ENCODE peak calls at places on chromosomes 5 and 9, in eight cellular contexts. D, Q, O, I, U, N, A and M are unnamed samples.

GRCh38 chr5:43073597-43074546 is 33.8 kb upstream of the ANXA2R start:
- DNase-seq in D (peak), Q (peak), O (peak), I (peak), N (peak), A (no peak), U (peak), M (peak)

GRCh38 chr5:54360089-54360488 is 49.7 kb upstream of the ARL15 start:
- DNase-seq in Q (peak), D (no peak), O (peak), U (no peak), I (peak), A (no peak), N (no peak), M (no peak)

GRCh38 chr5:74483001-74483400 is 157.5 kb downstream of the ENC1 start:
- DNase-seq in Q (no peak), U (no peak), I (peak), O (no peak), N (no peak), D (peak), A (no peak), M (no peak)

GRCh38 chr5:52727001-52727400 is 60.7 kb upstream of the ITGA1 start:
- DNase-seq in N (no peak), U (no peak), A (no peak), D (no peak), O (peak), Q (no peak), I (no peak), M (peak)

GRCh38 chr5:89043676-89044075 is 160.7 kb upstream of the MEF2C start:
- DNase-seq in O (no peak), U (no peak), I (no peak), N (no peak), D (no peak), A (no peak), Q (no peak), M (peak)

GRCh38 chr5:115209279-115209678 is 39.6 kb upstream of the TRIM36 start:
- DNase-seq in I (no peak), A (no peak), D (no peak), N (no peak), Q (no peak), O (no peak), U (peak), M (peak)

GRCh38 chr9:89311346-89312153 is 555 bp downstream of the CKS2 start:
- DNase-seq in O (peak), A (no peak), I (peak), D (no peak), Q (no peak), N (no peak), U (no peak), M (peak)

GRCh38 chr5:14213253-14213652 is 70.1 kb downstream of the TRIO start:
- DNase-seq in N (no peak), Q (no peak), A (no peak), D (no peak), O (no peak), I (no peak), U (no peak), M (no peak)

GRCh38 chr9:132197856-132198550 is 36.1 kb downstream of the NTNG2 start:
- DNase-seq in U (no peak), I (no peak), O (no peak), Q (no peak), D (no peak), N (no peak), A (no peak), M (no peak)

GRCh38 chr5:1323803-1324173 is 21.1 kb downstream of the CLPTM1L start:
- DNase-seq in N (no peak), O (no peak), Q (no peak), I (no peak), D (no peak), A (no peak), U (no peak), M (no peak)

GRCh38 chr9:94553029-94553938 is 1.6 kb upstream of the PCAT7 start:
- DNase-seq in A (no peak), I (peak), N (no peak), Q (peak), U (no peak), O (no peak), D (peak), M (no peak)

GRCh38 chr9:4615251-4615650 is 46.8 kb upstream of the PLPP6 start:
- DNase-seq in U (no peak), I (no peak), Q (no peak), A (no peak), D (no peak), N (no peak), O (peak), M (no peak)

GRCh38 chr5:63125862-63126261 is 547.2 kb downstream of the LRRC70 start:
- DNase-seq in D (no peak), U (no peak), Q (peak), A (no peak), I (peak), N (no peak), O (peak), M (peak)

GRCh38 chr5:1907616-1908015 is 24.9 kb upstream of the IRX4 start:
- DNase-seq in U (no peak), A (peak), O (no peak), I (no peak), N (no peak), D (peak), Q (no peak), M (no peak)

GRCh38 chr5:2156358-2157059 is 273.8 kb upstream of the IRX4 start:
- DNase-seq in O (no peak), N (no peak), D (no peak), I (no peak), A (no peak), U (no peak), Q (no peak), M (no peak)

GRCh38 chr5:107615173-107615856 is 55.4 kb downstream of the EFNA5 start:
- DNase-seq in O (peak), U (no peak), A (no peak), N (no peak), Q (peak), I (no peak), D (no peak), M (peak)

GRCh38 chr9:80605129-80605528 is 1033.4 kb downstream of the TLE4 start:
- DNase-seq in Q (peak), U (no peak), I (peak), O (peak), D (no peak), A (no peak), N (no peak), M (peak)

GRCh38 chr5:93583799-93584530 is 943 bp downstream of the NR2F1 start:
- DNase-seq in Q (peak), A (peak), I (peak), D (peak), N (no peak), O (peak), U (no peak), M (peak)

GRCh38 chr5:148090780-148091221 is 27.0 kb downstream of the SPINK5 start:
- DNase-seq in I (peak), O (no peak), U (no peak), N (no peak), D (no peak), Q (no peak), A (no peak), M (peak)

GRCh38 chr5:132023258-132024116 is 12.0 kb upstream of the ACSL6 start:
- DNase-seq in O (no peak), A (peak), Q (no peak), D (no peak), N (no peak), U (no peak), I (no peak), M (no peak)

GRCh38 chr9:971901-972511 is 4.4 kb upstream of the DMRT3 start:
- DNase-seq in U (no peak), N (no peak), Q (no peak), I (no peak), D (no peak), O (no peak), A (peak), M (no peak)

GRCh38 chr9:100111235-100111634 is 12.2 kb downstream of the INVS start:
- DNase-seq in O (peak), Q (no peak), U (no peak), D (peak), N (no peak), A (peak), I (no peak), M (no peak)

GRCh38 chr9:81801190-81801589 is 111.8 kb upstream of the TLE1 start:
- DNase-seq in N (no peak), O (no peak), U (no peak), A (no peak), Q (peak), I (no peak), D (no peak), M (peak)

GRCh38 chr5:7897014-7897600 is 28.2 kb downstream of the MTRR start:
- DNase-seq in U (peak), N (no peak), A (no peak), D (peak), I (peak), O (peak), Q (peak), M (peak)

GRCh38 chr5:2376486-2376885 is 375.0 kb downstream of the IRX2 start:
- DNase-seq in Q (no peak), D (no peak), O (no peak), A (no peak), U (no peak), I (no peak), N (no peak), M (no peak)

GRCh38 chr5:107359033-107359915 is 311.5 kb downstream of the EFNA5 start:
- DNase-seq in N (no peak), D (no peak), O (peak), U (no peak), A (no peak), Q (peak), I (no peak), M (peak)

GRCh38 chr5:160444407-160444806 is 22.8 kb downstream of the PTTG1 start:
- DNase-seq in N (no peak), I (no peak), D (no peak), O (no peak), Q (no peak), A (no peak), U (no peak), M (no peak)

GRCh38 chr5:172805736-172806255 is 28.3 kb upstream of the ERGIC1 start:
- DNase-seq in N (no peak), A (no peak), Q (no peak), U (no peak), D (no peak), O (no peak), I (no peak), M (no peak)

GRCh38 chr5:149257875-149258705 is 13.6 kb upstream of the AFAP1L1 start:
- DNase-seq in D (no peak), I (no peak), U (no peak), O (peak), A (no peak), N (no peak), Q (no peak), M (no peak)

GRCh38 chr9:28053378-28053777 is 480.1 kb upstream of the C9orf72 start:
- DNase-seq in D (no peak), U (no peak), A (no peak), Q (no peak), O (no peak), I (no peak), N (no peak), M (no peak)

GRCh38 chr5:77640577-77641396 is 2.3 kb upstream of the OTP start:
- DNase-seq in O (no peak), Q (no peak), D (no peak), A (no peak), I (peak), N (no peak), U (no peak), M (no peak)

GRCh38 chr9:133619791-133620190 is 10.6 kb upstream of the FAM163B start:
- DNase-seq in N (peak), I (no peak), A (no peak), Q (no peak), O (no peak), D (no peak), U (peak), M (peak)

GRCh38 chr5:57816108-57816507 is 333.5 kb upstream of the ACTBL2 start:
- DNase-seq in N (no peak), O (peak), A (no peak), U (no peak), D (no peak), Q (peak), I (no peak), M (peak)

GRCh38 chr9:35603506-35603985 is 1.5 kb upstream of the TESK1 start:
- DNase-seq in I (no peak), Q (no peak), D (no peak), A (peak), O (peak), N (no peak), U (no peak), M (no peak)

GRCh38 chr5:151251621-151252020 is 1.4 kb upstream of the GM2A start:
- DNase-seq in I (no peak), D (no peak), O (no peak), N (no peak), U (no peak), A (no peak), Q (no peak), M (no peak)

GRCh38 chr5:76180817-76181805 is 97.9 kb downstream of the SV2C start:
- DNase-seq in I (peak), D (no peak), O (no peak), U (no peak), N (no peak), A (no peak), Q (peak), M (peak)

GRCh38 chr9:34929506-34930102 is 28.5 kb upstream of the PHF24 start:
- DNase-seq in Q (peak), D (peak), U (no peak), N (no peak), A (no peak), I (peak), O (peak), M (peak)